ENCODE peak calls at places on chromosomes 7 and 10, in five cellular contexts. K, F, R, U and J are unnamed samples.

GRCh38 chr10:34181545-34182300 is 633.4 kb downstream of the PARD3 start:
- DNase-seq in K (no peak), F (no peak), R (no peak), U (no peak), J (no peak)

GRCh38 chr10:110910138-110910537 is 8.8 kb downstream of the BBIP1 start:
- DNase-seq in K (no peak), F (no peak), R (no peak), U (no peak), J (no peak)

GRCh38 chr7:77940647-77941046 is 142.1 kb downstream of the PHTF2 start:
- DNase-seq in K (peak; percentile 12), F (peak; percentile 23), R (peak; percentile 24), U (peak; percentile 35), J (peak; percentile 70)

GRCh38 chr7:14902589-14902963 is at the start of gene DGKB:
- DNase-seq in K (no peak), F (no peak), R (no peak), U (no peak), J (peak; percentile 44)

GRCh38 chr7:30906520-30907240 is 5.0 kb upstream of the AQP1 start:
- DNase-seq in K (no peak), F (no peak), R (no peak), U (no peak), J (no peak)

GRCh38 chr10:105075031-105075430 is 433.9 kb downstream of the SORCS3 start:
- DNase-seq in K (no peak), F (no peak), R (no peak), U (peak; percentile 55), J (no peak)

GRCh38 chr10:72470670-72471069 is 116.0 kb upstream of the DNAJB12 start:
- DNase-seq in K (no peak), F (no peak), R (no peak), U (no peak), J (no peak)

GRCh38 chr7:36794689-36795088 is 70.4 kb upstream of the AOAH start:
- DNase-seq in K (no peak), F (no peak), R (no peak), U (no peak), J (peak; percentile 3)

GRCh38 chr10:110268442-110268841 is 36.3 kb downstream of the SMNDC1 start:
- DNase-seq in K (no peak), F (no peak), R (no peak), U (no peak), J (no peak)

GRCh38 chr10:110843031-110843430 is 28.7 kb upstream of the PDCD4 start:
- DNase-seq in K (no peak), F (peak; percentile 86), R (peak; percentile 9), U (no peak), J (no peak)

GRCh38 chr7:116829493-116829892 is 32.9 kb upstream of the CAPZA2 start:
- DNase-seq in K (no peak), F (no peak), R (no peak), U (no peak), J (no peak)

GRCh38 chr7:35565927-35566326 is 129.0 kb downstream of the HERPUD2 start:
- DNase-seq in K (no peak), F (no peak), R (no peak), U (no peak), J (peak; percentile 18)

GRCh38 chr10:132059760-132060508 is 5.8 kb upstream of the JAKMIP3 start:
- DNase-seq in K (no peak), F (no peak), R (no peak), U (no peak), J (no peak)

GRCh38 chr7:70940597-70940996 is 191.3 kb upstream of the GALNT17 start:
- DNase-seq in K (no peak), F (no peak), R (no peak), U (no peak), J (no peak)

GRCh38 chr10:118669020-118669766 is 73.7 kb upstream of the PRLHR start:
- DNase-seq in K (no peak), F (no peak), R (peak; percentile 18), U (no peak), J (peak; percentile 10)

GRCh38 chr10:11165591-11166543 is 148.2 kb downstream of the CELF2 start:
- DNase-seq in K (peak; percentile 28), F (peak; percentile 70), R (no peak), U (no peak), J (no peak)

GRCh38 chr7:46932656-46933424 is 649.1 kb downstream of the TNS3 start:
- DNase-seq in K (peak; percentile 84), F (no peak), R (peak; percentile 30), U (peak; percentile 69), J (peak; percentile 90)

GRCh38 chr7:70044525-70044924 is 446.2 kb downstream of the AUTS2 start:
- DNase-seq in K (no peak), F (no peak), R (no peak), U (no peak), J (no peak)

GRCh38 chr10:3838723-3839437 is 53.9 kb upstream of the KLF6 start:
- DNase-seq in K (no peak), F (no peak), R (no peak), U (peak; percentile 54), J (no peak)

GRCh38 chr10:78175444-78175843 is 141.8 kb downstream of the RPS24 start:
- DNase-seq in K (no peak), F (no peak), R (no peak), U (no peak), J (no peak)

GRCh38 chr7:75715864-75716263 is 22.9 kb downstream of the HIP1 start:
- DNase-seq in K (no peak), F (no peak), R (no peak), U (no peak), J (peak; percentile 40)

GRCh38 chr7:55594414-55594813 is 22.1 kb upstream of the VOPP1 start:
- DNase-seq in K (no peak), F (no peak), R (no peak), U (no peak), J (no peak)

GRCh38 chr10:26372513-26373354 is 65.4 kb upstream of the APBB1IP start:
- DNase-seq in K (no peak), F (peak; percentile 20), R (no peak), U (no peak), J (no peak)

GRCh38 chr10:76329891-76330575 is 898.6 kb downstream of the LRMDA start:
- DNase-seq in K (no peak), F (no peak), R (no peak), U (peak; percentile 19), J (no peak)